ENCODE peak calls at places on chromosomes 5 and 9, in four cellular contexts. L is WTC11; B is upper lobe of right lung; Z is activated naive CD8-positive, alpha-beta T cell treated with anti-CD3 and anti-CD28 coated beads, Interleukin-2, amount 50 U/mL, for 24 hours. Q is an unnamed sample.

GRCh38 chr5:158194561-158194961 is 335.6 kb upstream of the CLINT1 start:
- DNase-seq in L (no peak), B (no peak), Z (no peak), Q (no peak)

GRCh38 chr5:96875805-96876291 is 452 bp upstream of the ERAP2 start:
- DNase-seq in L (no peak), B (no peak), Z (peak; percentile 27), Q (no peak)

GRCh38 chr5:116068028-116068632 is 16.7 kb upstream of the COMMD10 start:
- DNase-seq in L (no peak), B (no peak), Z (no peak), Q (no peak)

GRCh38 chr5:172683696-172684464 is 42.8 kb downstream of the NEURL1B start:
- DNase-seq in L (peak; percentile 62), B (no peak), Z (peak; percentile 53), Q (no peak)

GRCh38 chr5:31635446-31635845 is 3.5 kb upstream of the PDZD2 start:
- DNase-seq in L (no peak), B (no peak), Z (no peak), Q (no peak)

GRCh38 chr5:175457466-175457865 is 13.5 kb upstream of the DRD1 start:
- DNase-seq in L (no peak), B (no peak), Z (no peak), Q (no peak)

GRCh38 chr9:116154334-116154975 is 864 bp downstream of the PAPPA start:
- DNase-seq in L (peak; percentile 29), B (peak; percentile 65), Z (no peak), Q (peak; percentile 56)

GRCh38 chr9:98207606-98208005 is 15.2 kb upstream of the CORO2A start:
- DNase-seq in L (no peak), B (no peak), Z (no peak), Q (no peak)

GRCh38 chr9:83999141-83999918 is 18.7 kb downstream of the RMI1 start:
- DNase-seq in L (no peak), B (no peak), Z (no peak), Q (no peak)

Q was measured in WERI-Rb-1.